ENCODE peak calls at places on chromosomes 4 and X, in ten cellular contexts. M is activated T-helper 1 cell treated with Interleukin-2 at 50 U/mL for 16 hours, U is sigmoid colon, T is cardiac fibroblast, W is Peyer's patch, L is Panc1, A is dorsolateral prefrontal cortex, K is cerebellar nuclear complex, D is fibroblast of mammary gland, S is pancreas. Z is an unnamed sample.

GRCh38 chr4:151169223-151169622 is 69.8 kb downstream of the RPS3A start:
- DNase-seq in M (no peak), U (peak), T (peak), W (peak), L (no peak), A (peak), K (no peak), D (peak), S (peak), Z (peak)

GRCh38 chr4:184282251-184282713 is 64.6 kb upstream of the ENPP6 start:
- DNase-seq in M (no peak), U (no peak), T (no peak), W (peak), L (no peak), A (no peak), K (no peak), D (no peak), S (no peak), Z (peak)

GRCh38 chr4:102272318-102272717 is 73.0 kb downstream of the SLC39A8 start:
- DNase-seq in M (no peak), U (no peak), T (no peak), W (no peak), L (no peak), A (no peak), K (no peak), D (no peak), S (no peak), Z (no peak)

GRCh38 chr4:155603360-155603891 is 63.2 kb upstream of the GUCY1A1 start:
- DNase-seq in M (no peak), U (no peak), T (peak), W (no peak), L (no peak), A (no peak), K (no peak), D (no peak), S (no peak), Z (no peak)

GRCh38 chr4:133154725-133155124 is 5.6 kb downstream of the PCDH10 start:
- DNase-seq in M (no peak), U (no peak), T (peak), W (no peak), L (peak), A (no peak), K (no peak), D (peak), S (no peak), Z (peak)

GRCh38 chr4:5897674-5898073 is 4.8 kb upstream of the CRMP1 start:
- DNase-seq in M (no peak), U (no peak), T (no peak), W (no peak), L (no peak), A (no peak), K (no peak), D (no peak), S (no peak), Z (no peak)

GRCh38 chr4:55793479-55793878 is 26.1 kb upstream of the EXOC1L start:
- DNase-seq in M (no peak), U (no peak), T (no peak), W (no peak), L (no peak), A (no peak), K (no peak), D (no peak), S (no peak), Z (no peak)

GRCh38 chr4:87108142-87108546 is 112.3 kb downstream of the KLHL8 start:
- DNase-seq in M (no peak), U (peak), T (peak), W (peak), L (peak), A (no peak), K (no peak), D (peak), S (no peak), Z (peak)

GRCh38 chrX:102715967-102716366 is 3.7 kb downstream of the GPRASP2 start:
- DNase-seq in M (no peak), U (no peak), T (no peak), W (no peak), L (no peak), A (no peak), K (no peak), D (no peak), S (no peak), Z (no peak)

GRCh38 chrX:155876704-155877103 is 4.4 kb upstream of the VAMP7 start:
- DNase-seq in M (no peak), U (no peak), T (no peak), W (no peak), L (no peak), A (no peak), K (no peak), D (no peak), S (no peak), Z (no peak)

GRCh38 chrX:118644378-118644777 is 83.0 kb upstream of the IL13RA1 start:
- DNase-seq in M (no peak), U (no peak), T (peak), W (no peak), L (peak), A (no peak), K (no peak), D (peak), S (no peak), Z (peak)

GRCh38 chrX:121746105-121746504 is 698.7 kb downstream of the GLUD2 start:
- DNase-seq in M (no peak), U (no peak), T (no peak), W (no peak), L (no peak), A (no peak), K (no peak), D (no peak), S (no peak), Z (no peak)

GRCh38 chr4:178293601-178294000 is 851.4 kb upstream of the AGA start:
- DNase-seq in M (no peak), U (no peak), T (no peak), W (no peak), L (no peak), A (no peak), K (no peak), D (no peak), S (no peak), Z (peak)

GRCh38 chrX:38578152-38578551 is 16.8 kb downstream of the TSPAN7 start:
- DNase-seq in M (no peak), U (no peak), T (no peak), W (no peak), L (no peak), A (no peak), K (no peak), D (no peak), S (no peak), Z (no peak)

GRCh38 chr4:113893546-113893945 is 85.9 kb downstream of the ARSJ start:
- DNase-seq in M (no peak), U (no peak), T (peak), W (no peak), L (no peak), A (no peak), K (no peak), D (peak), S (no peak), Z (no peak)

GRCh38 chrX:139949703-139950102 is 15.6 kb downstream of the CXorf66 start:
- DNase-seq in M (no peak), U (no peak), T (peak), W (no peak), L (no peak), A (no peak), K (no peak), D (no peak), S (no peak), Z (peak)

GRCh38 chr4:20305976-20306375 is 54.3 kb downstream of the SLIT2 start:
- DNase-seq in M (no peak), U (no peak), T (peak), W (no peak), L (no peak), A (no peak), K (no peak), D (peak), S (no peak), Z (no peak)

GRCh38 chr4:53113433-53114215 is 251.5 kb downstream of the RASL11B start:
- DNase-seq in M (no peak), U (no peak), T (no peak), W (no peak), L (no peak), A (no peak), K (no peak), D (peak), S (no peak), Z (no peak)

Z was measured in mesendoderm.